ENCODE peak calls at places on chromosomes 11 and 22, in seven cellular contexts. N is SK-N-SH, A is hepatocyte, Z is PC-9, B is fibroblast of mammary gland, D is neural crest cell, S is B cell. K is an unnamed sample.
A peak's percentile ranks its signal among the peaks of the same experiment; 100 is the strongest.

GRCh38 chr11:19216021-19216420 is 14.2 kb upstream of the CSRP3 start:
- DNase-seq in N (no peak), A (no peak), Z (no peak), B (no peak), D (no peak), S (no peak), K (no peak)

GRCh38 chr11:11095971-11096370 is 238.1 kb upstream of the ZBED5 start:
- DNase-seq in N (no peak), A (no peak), Z (no peak), B (no peak), D (no peak), S (no peak), K (no peak)

GRCh38 chr11:14638561-14638960 is 5.0 kb upstream of the PDE3B start:
- DNase-seq in N (no peak), A (no peak), Z (no peak), B (no peak), D (no peak), S (no peak), K (no peak)

GRCh38 chr11:57094206-57094940 is 87.4 kb upstream of the LRRC55 start:
- DNase-seq in N (no peak), A (peak; percentile 21), Z (no peak), B (peak; percentile 43), D (no peak), S (no peak), K (no peak)

GRCh38 chr11:75565221-75565814 is 3.3 kb downstream of the SERPINH1 start:
- DNase-seq in N (no peak), A (peak; percentile 81), Z (no peak), B (peak; percentile 90), D (no peak), S (no peak), K (peak; percentile 68)

GRCh38 chr11:69048056-69048717 is 545 bp upstream of the TPCN2 start:
- DNase-seq in N (no peak), A (no peak), Z (no peak), B (no peak), D (no peak), S (no peak), K (no peak)

GRCh38 chr11:110295487-110296225 is 758 bp downstream of the RDX start:
- DNase-seq in N (peak; percentile 81), A (peak; percentile 74), Z (peak; percentile 45), B (peak; percentile 31), D (peak; percentile 34), S (peak; percentile 60), K (peak; percentile 45)

GRCh38 chr11:75924966-75925784 is 110.2 kb downstream of the UVRAG start:
- DNase-seq in N (no peak), A (no peak), Z (no peak), B (peak; percentile 50), D (no peak), S (no peak), K (no peak)

GRCh38 chr11:6234314-6235031 is at the start of gene FHIP1B:
- DNase-seq in N (peak; percentile 95), A (peak; percentile 100), Z (peak; percentile 98), B (peak; percentile 99), D (peak; percentile 97), S (peak; percentile 100), K (peak; percentile 99)

GRCh38 chr11:3037041-3037944 is 19.9 kb downstream of the CARS1 start:
- DNase-seq in N (peak; percentile 83), A (peak; percentile 91), Z (peak; percentile 61), B (peak; percentile 70), D (peak; percentile 80), S (no peak), K (peak; percentile 77)

GRCh38 chr11:9677951-9678350 is 14.1 kb downstream of the SWAP70 start:
- DNase-seq in N (no peak), A (no peak), Z (no peak), B (no peak), D (no peak), S (no peak), K (no peak)

GRCh38 chr11:69609351-69609750 is 31.6 kb upstream of the CCND1 start:
- DNase-seq in N (no peak), A (no peak), Z (no peak), B (peak; percentile 10), D (no peak), S (no peak), K (no peak)

GRCh38 chr11:16337421-16338213 is 18.7 kb downstream of the SOX6 start:
- DNase-seq in N (no peak), A (no peak), Z (no peak), B (no peak), D (no peak), S (no peak), K (no peak)

GRCh38 chr11:134460044-134460371 is 48.0 kb upstream of the B3GAT1 start:
- DNase-seq in N (no peak), A (no peak), Z (no peak), B (no peak), D (no peak), S (no peak), K (no peak)

GRCh38 chr11:2142300-2142759 is 3.1 kb upstream of the IGF2 start:
- DNase-seq in N (no peak), A (no peak), Z (no peak), B (peak; percentile 47), D (no peak), S (no peak), K (no peak)

GRCh38 chr11:119340335-119341221 is at the start of gene C1QTNF5:
- DNase-seq in N (peak; percentile 83), A (peak; percentile 78), Z (no peak), B (peak; percentile 67), D (no peak), S (no peak), K (no peak)

GRCh38 chr11:93622043-93622442 is 39.4 kb upstream of the CEP295 start:
- DNase-seq in N (no peak), A (no peak), Z (no peak), B (peak; percentile 7), D (no peak), S (no peak), K (no peak)
- TF ChIP-seq CTCF in N (no peak), A (peak; percentile 12), Z (no peak), B (no peak), D (no peak), S (no peak), K (no peak)

GRCh38 chr22:41367039-41367679 is 14.6 kb upstream of the TEF start:
- DNase-seq in N (peak; percentile 91), A (peak; percentile 93), Z (peak; percentile 98), B (peak; percentile 95), D (peak; percentile 16), S (no peak), K (peak; percentile 97)
- TF ChIP-seq CTCF in N (peak; percentile 39), A (peak; percentile 44), Z (no peak), B (peak; percentile 33), D (no peak), S (no peak), K (no peak)

GRCh38 chr22:36775589-36775965 is 342 bp downstream of the IFT27 start:
- DNase-seq in N (no peak), A (peak; percentile 55), Z (peak; percentile 30), B (peak; percentile 3), D (no peak), S (peak; percentile 57), K (peak; percentile 33)

GRCh38 chr22:36775966-36776669 is at the start of gene IFT27:
- DNase-seq in N (peak; percentile 99), A (peak; percentile 99), Z (peak; percentile 99), B (peak; percentile 100), D (peak; percentile 90), S (peak; percentile 99), K (peak; percentile 96)

GRCh38 chr22:36772451-36772850 is 3.5 kb downstream of the IFT27 start:
- DNase-seq in N (no peak), A (no peak), Z (no peak), B (no peak), D (no peak), S (no peak), K (no peak)

GRCh38 chr22:36771376-36772063 is 4.4 kb downstream of the IFT27 start:
- DNase-seq in N (no peak), A (no peak), Z (no peak), B (no peak), D (no peak), S (no peak), K (no peak)

DNA sequence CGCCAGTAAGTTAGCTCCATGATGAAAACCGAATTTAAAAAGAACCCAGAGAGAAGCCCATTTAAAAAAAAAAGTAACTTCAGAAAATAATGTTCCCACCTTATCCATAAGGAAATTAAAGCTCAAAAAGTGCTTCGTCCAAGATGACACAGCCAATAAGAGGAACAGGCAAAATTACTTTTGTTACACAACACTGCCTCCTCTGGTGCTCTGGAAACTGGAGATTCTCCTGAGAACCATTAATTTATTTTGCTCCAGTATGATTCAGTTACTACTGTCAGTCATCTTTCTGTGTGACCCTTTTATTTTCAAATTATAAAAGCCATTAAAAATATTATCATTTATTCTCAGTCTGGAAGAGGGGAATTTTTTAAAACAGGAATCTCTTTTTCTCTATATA is 2.0 kb downstream of the IFT27 start:
- DNase-seq in N (peak; percentile 43), A (peak; percentile 37), Z (no peak), B (peak; percentile 61), D (no peak), S (no peak), K (no peak)
- TF ChIP-seq CTCF in N (peak; percentile 67), A (peak; percentile 47), Z (peak; percentile 70), B (peak; percentile 51), D (peak; percentile 60), S (no peak), K (no peak)

GRCh38 chr11:114166389-114166788 is 106.9 kb downstream of the ZBTB16 start:
- DNase-seq in N (no peak), A (no peak), Z (no peak), B (peak; percentile 27), D (no peak), S (no peak), K (no peak)
- TF ChIP-seq CTCF in N (no peak), A (no peak), Z (no peak), B (no peak), D (no peak), S (no peak), K (no peak)

GRCh38 chr11:112453601-112454577 is 193.2 kb upstream of the PLET1 start:
- DNase-seq in N (peak; percentile 51), A (peak; percentile 41), Z (peak; percentile 14), B (peak; percentile 58), D (peak; percentile 12), S (no peak), K (peak; percentile 41)
- TF ChIP-seq CTCF in N (peak; percentile 52), A (peak; percentile 30), Z (peak; percentile 60), B (peak; percentile 56), D (peak; percentile 61), S (peak; percentile 37), K (peak; percentile 30)

GRCh38 chr11:103257360-103257759 is 148.1 kb downstream of the DYNC2H1 start:
- DNase-seq in N (peak; percentile 63), A (peak; percentile 17), Z (no peak), B (peak; percentile 34), D (no peak), S (no peak), K (no peak)
- TF ChIP-seq CTCF in N (peak; percentile 63), A (peak; percentile 48), Z (peak; percentile 72), B (peak; percentile 26), D (peak; percentile 62), S (no peak), K (no peak)